ENCODE peak calls at places on chromosomes 2 and 18, in seven cellular contexts. One of them, this sample, is unnamed.

GRCh38 chr2:177264209-177264538 is 353 bp downstream of the NFE2L2 start:
- DNase-seq in mesendoderm: peak
- DNase-seq in IMR-90: peak
- DNase-seq in H9: no peak
- DNase-seq in mesenchymal stem cell: no peak
- DNase-seq in neuronal stem cell: no peak
- DNase-seq in H1: no peak
- DNase-seq in this sample: peak

GRCh38 chr18:6661692-6662415 is 67.7 kb upstream of the ARHGAP28 start:
- DNase-seq in neuronal stem cell: no peak
- DNase-seq in H9: no peak
- DNase-seq in mesenchymal stem cell: no peak
- DNase-seq in H1: no peak
- DNase-seq in IMR-90: no peak
- DNase-seq in mesendoderm: peak
- DNase-seq in this sample: peak

GRCh38 chr2:75146221-75146902 is 53.0 kb downstream of the TACR1 start:
- DNase-seq in H9: no peak
- DNase-seq in IMR-90: no peak
- DNase-seq in mesendoderm: no peak
- DNase-seq in neuronal stem cell: no peak
- DNase-seq in H1: no peak
- DNase-seq in mesenchymal stem cell: no peak
- DNase-seq in this sample: no peak

GRCh38 chr2:45982096-45982495 is 315.1 kb upstream of the EPAS1 start:
- DNase-seq in neuronal stem cell: no peak
- DNase-seq in mesenchymal stem cell: no peak
- DNase-seq in mesendoderm: no peak
- DNase-seq in H9: no peak
- DNase-seq in H1: peak
- DNase-seq in IMR-90: no peak
- DNase-seq in this sample: no peak

GRCh38 chr2:72096181-72096580 is 51.5 kb downstream of the CYP26B1 start:
- DNase-seq in IMR-90: no peak
- DNase-seq in H1: no peak
- DNase-seq in neuronal stem cell: no peak
- DNase-seq in mesendoderm: no peak
- DNase-seq in mesenchymal stem cell: no peak
- DNase-seq in H9: no peak
- DNase-seq in this sample: no peak

GRCh38 chr2:120972286-120972685 is 236.6 kb downstream of the GLI2 start:
- DNase-seq in neuronal stem cell: no peak
- DNase-seq in H9: no peak
- DNase-seq in mesendoderm: no peak
- DNase-seq in IMR-90: no peak
- DNase-seq in mesenchymal stem cell: no peak
- DNase-seq in H1: no peak
- DNase-seq in this sample: no peak

GRCh38 chr2:38254796-38255195 is 122.3 kb downstream of the ATL2 start:
- DNase-seq in H1: no peak
- DNase-seq in IMR-90: no peak
- DNase-seq in neuronal stem cell: no peak
- DNase-seq in mesenchymal stem cell: no peak
- DNase-seq in H9: no peak
- DNase-seq in mesendoderm: no peak
- DNase-seq in this sample: no peak

GRCh38 chr2:186486651-186487647 is 889 bp downstream of the ZC3H15 start:
- DNase-seq in IMR-90: peak
- DNase-seq in mesendoderm: no peak
- DNase-seq in H9: no peak
- DNase-seq in neuronal stem cell: no peak
- DNase-seq in mesenchymal stem cell: no peak
- DNase-seq in H1: no peak
- DNase-seq in this sample: peak

GRCh38 chr2:100876231-100876860 is 56.4 kb downstream of the NPAS2 start:
- DNase-seq in H9: no peak
- DNase-seq in mesendoderm: no peak
- DNase-seq in IMR-90: peak
- DNase-seq in H1: no peak
- DNase-seq in mesenchymal stem cell: peak
- DNase-seq in neuronal stem cell: no peak
- DNase-seq in this sample: no peak

GRCh38 chr2:10226032-10226724 is 76.5 kb upstream of the HPCAL1 start:
- DNase-seq in IMR-90: no peak
- DNase-seq in H1: no peak
- DNase-seq in H9: no peak
- DNase-seq in mesenchymal stem cell: no peak
- DNase-seq in mesendoderm: no peak
- DNase-seq in neuronal stem cell: no peak
- DNase-seq in this sample: no peak

GRCh38 chr2:215831296-215831913 is 181.9 kb downstream of the MREG start:
- DNase-seq in H9: no peak
- DNase-seq in mesendoderm: peak
- DNase-seq in neuronal stem cell: no peak
- DNase-seq in mesenchymal stem cell: peak
- DNase-seq in H1: no peak
- DNase-seq in IMR-90: peak
- DNase-seq in this sample: peak

GRCh38 chr2:176129013-176129796 is at the start of gene HOXD8:
- DNase-seq in H9: peak
- DNase-seq in IMR-90: peak
- DNase-seq in mesenchymal stem cell: peak
- DNase-seq in H1: peak
- DNase-seq in mesendoderm: peak
- DNase-seq in neuronal stem cell: no peak
- DNase-seq in this sample: peak

GRCh38 chr2:126720647-126721046 is 64.7 kb downstream of the GYPC start:
- DNase-seq in IMR-90: peak
- DNase-seq in mesenchymal stem cell: peak
- DNase-seq in H1: no peak
- DNase-seq in mesendoderm: no peak
- DNase-seq in neuronal stem cell: no peak
- DNase-seq in H9: no peak
- DNase-seq in this sample: no peak

GRCh38 chr2:190666895-190667294 is 18.0 kb downstream of the NAB1 start:
- DNase-seq in H1: no peak
- DNase-seq in neuronal stem cell: no peak
- DNase-seq in mesenchymal stem cell: no peak
- DNase-seq in IMR-90: no peak
- DNase-seq in H9: no peak
- DNase-seq in mesendoderm: no peak
- DNase-seq in this sample: no peak

GRCh38 chr2:85754313-85755095 is 713 bp downstream of the ATOH8 start:
- DNase-seq in H1: peak
- DNase-seq in mesenchymal stem cell: peak
- DNase-seq in mesendoderm: peak
- DNase-seq in IMR-90: peak
- DNase-seq in neuronal stem cell: peak
- DNase-seq in H9: peak
- DNase-seq in this sample: peak

GRCh38 chr18:9824474-9824832 is 61.3 kb upstream of the TXNDC2 start:
- DNase-seq in IMR-90: peak
- DNase-seq in mesendoderm: no peak
- DNase-seq in H1: no peak
- DNase-seq in mesenchymal stem cell: peak
- DNase-seq in neuronal stem cell: no peak
- DNase-seq in H9: no peak
- DNase-seq in this sample: no peak

GRCh38 chr18:33577688-33578370 is at the start of gene ASXL3:
- DNase-seq in neuronal stem cell: peak
- DNase-seq in mesenchymal stem cell: peak
- DNase-seq in mesendoderm: peak
- DNase-seq in H1: peak
- DNase-seq in H9: peak
- DNase-seq in IMR-90: no peak
- DNase-seq in this sample: peak

GRCh38 chr2:134120718-134121630 is 132.9 kb upstream of the MGAT5 start:
- DNase-seq in mesenchymal stem cell: peak
- DNase-seq in H9: peak
- DNase-seq in mesendoderm: peak
- DNase-seq in H1: peak
- DNase-seq in IMR-90: peak
- DNase-seq in neuronal stem cell: peak
- DNase-seq in this sample: peak

GRCh38 chr2:169765523-169765922 is 31.9 kb downstream of the KLHL23 start:
- DNase-seq in mesendoderm: no peak
- DNase-seq in neuronal stem cell: no peak
- DNase-seq in H1: no peak
- DNase-seq in H9: no peak
- DNase-seq in IMR-90: peak
- DNase-seq in mesenchymal stem cell: no peak
- DNase-seq in this sample: no peak

GRCh38 chr2:69642709-69643601 is 584 bp downstream of the AAK1 start:
- DNase-seq in H9: peak
- DNase-seq in mesenchymal stem cell: peak
- DNase-seq in mesendoderm: peak
- DNase-seq in neuronal stem cell: peak
- DNase-seq in H1: peak
- DNase-seq in IMR-90: peak
- DNase-seq in this sample: peak

GRCh38 chr18:48249841-48250240 is 159.3 kb downstream of the ZBTB7C start:
- DNase-seq in IMR-90: no peak
- DNase-seq in mesendoderm: no peak
- DNase-seq in mesenchymal stem cell: no peak
- DNase-seq in H1: no peak
- DNase-seq in neuronal stem cell: no peak
- DNase-seq in H9: no peak
- DNase-seq in this sample: no peak

GRCh38 chr18:886076-886475 is 18.6 kb upstream of the ADCYAP1 start:
- DNase-seq in H1: no peak
- DNase-seq in IMR-90: no peak
- DNase-seq in mesendoderm: no peak
- DNase-seq in H9: no peak
- DNase-seq in mesenchymal stem cell: no peak
- DNase-seq in neuronal stem cell: no peak
- DNase-seq in this sample: no peak

GRCh38 chr2:205675861-205676516 is 6.3 kb upstream of the NRP2 start:
- DNase-seq in H1: no peak
- DNase-seq in H9: no peak
- DNase-seq in mesendoderm: peak
- DNase-seq in neuronal stem cell: peak
- DNase-seq in IMR-90: peak
- DNase-seq in mesenchymal stem cell: peak
- DNase-seq in this sample: no peak

DNA sequence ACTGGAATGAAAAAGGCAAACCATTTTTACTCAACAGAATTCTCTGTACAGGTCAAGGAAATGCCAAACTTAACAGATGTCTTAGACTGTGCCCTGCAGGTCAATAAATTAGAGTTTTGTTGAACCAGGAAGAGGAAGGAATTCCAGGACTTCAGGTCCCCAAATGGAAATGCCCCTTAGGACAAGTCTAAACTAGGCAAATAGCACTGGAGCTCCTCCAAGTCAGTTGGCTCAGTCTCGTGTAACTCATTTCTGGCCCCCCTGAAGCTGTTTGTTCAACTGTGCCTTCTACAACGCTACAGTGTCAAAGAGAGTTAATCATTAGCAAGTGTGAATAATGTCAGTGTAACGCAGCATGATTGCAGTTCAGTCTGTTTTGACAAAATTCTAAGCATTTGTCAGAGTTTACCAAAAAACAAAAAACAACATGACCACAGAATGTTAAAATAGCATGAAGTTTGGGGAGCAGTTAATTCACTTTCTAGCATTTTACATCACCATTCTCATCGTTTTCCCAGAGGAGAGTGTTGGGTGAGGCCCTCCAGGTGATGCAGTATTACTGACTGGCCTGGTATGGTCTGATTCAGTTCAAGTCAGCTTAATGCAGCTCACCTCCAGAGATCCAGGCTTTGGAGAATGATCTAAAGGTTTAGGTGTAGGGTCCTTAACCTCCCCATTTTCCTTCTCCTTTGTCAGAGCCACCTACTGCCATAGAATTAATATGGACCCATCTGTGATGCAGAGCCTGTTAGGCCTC is 108.1 kb downstream of the AQP4 start:
- DNase-seq in neuronal stem cell: no peak
- DNase-seq in H1: no peak
- DNase-seq in H9: no peak
- DNase-seq in mesendoderm: no peak
- DNase-seq in mesenchymal stem cell: no peak
- DNase-seq in IMR-90: no peak
- DNase-seq in this sample: no peak
- H3K23ac ChIP-seq in neuronal stem cell: no peak
- H3K23ac ChIP-seq in H1: no peak
- H3K23ac ChIP-seq in H9: no peak
- H3K23ac ChIP-seq in mesendoderm: no peak
- H3K23ac ChIP-seq in mesenchymal stem cell: no peak
- H3K23ac ChIP-seq in IMR-90: no peak
- H3K23ac ChIP-seq in this sample: no peak

GRCh38 chr2:240127351-240127750 is 8.8 kb downstream of the COPS9 start:
- DNase-seq in IMR-90: no peak
- DNase-seq in mesenchymal stem cell: no peak
- DNase-seq in mesendoderm: no peak
- DNase-seq in neuronal stem cell: no peak
- DNase-seq in H9: no peak
- DNase-seq in H1: no peak
- DNase-seq in this sample: no peak
- H3K23ac ChIP-seq in IMR-90: no peak
- H3K23ac ChIP-seq in mesenchymal stem cell: no peak
- H3K23ac ChIP-seq in mesendoderm: no peak
- H3K23ac ChIP-seq in neuronal stem cell: no peak
- H3K23ac ChIP-seq in H9: no peak
- H3K23ac ChIP-seq in H1: no peak
- H3K23ac ChIP-seq in this sample: no peak

DNA sequence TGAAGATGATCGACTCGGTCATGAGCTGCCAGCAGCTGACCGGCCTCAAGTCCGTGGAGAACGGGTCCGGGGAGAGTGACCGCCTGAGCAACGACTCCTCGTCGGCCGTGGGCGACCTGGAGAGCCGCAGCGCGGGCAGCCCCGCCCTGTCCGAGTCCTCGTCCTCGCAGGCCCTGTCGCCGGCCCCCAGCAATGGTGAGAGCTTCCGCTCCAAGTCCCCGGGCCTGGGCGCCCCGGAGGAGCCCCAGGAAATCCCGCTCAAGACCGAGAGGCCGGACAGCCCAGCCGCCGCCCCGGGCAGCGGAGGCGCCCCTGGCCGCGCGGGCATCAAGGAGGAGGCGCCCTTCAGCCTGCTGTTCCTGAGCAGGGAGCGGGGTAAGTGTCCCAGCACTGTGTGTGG is 14.9 kb downstream of the SALL3 start:
- DNase-seq in IMR-90: no peak
- DNase-seq in H9: no peak
- DNase-seq in mesenchymal stem cell: no peak
- DNase-seq in neuronal stem cell: no peak
- DNase-seq in mesendoderm: no peak
- DNase-seq in H1: peak
- DNase-seq in this sample: no peak
- H3K23ac ChIP-seq in IMR-90: no peak
- H3K23ac ChIP-seq in H9: no peak
- H3K23ac ChIP-seq in mesenchymal stem cell: no peak
- H3K23ac ChIP-seq in neuronal stem cell: no peak
- H3K23ac ChIP-seq in mesendoderm: no peak
- H3K23ac ChIP-seq in H1: no peak
- H3K23ac ChIP-seq in this sample: no peak

DNA sequence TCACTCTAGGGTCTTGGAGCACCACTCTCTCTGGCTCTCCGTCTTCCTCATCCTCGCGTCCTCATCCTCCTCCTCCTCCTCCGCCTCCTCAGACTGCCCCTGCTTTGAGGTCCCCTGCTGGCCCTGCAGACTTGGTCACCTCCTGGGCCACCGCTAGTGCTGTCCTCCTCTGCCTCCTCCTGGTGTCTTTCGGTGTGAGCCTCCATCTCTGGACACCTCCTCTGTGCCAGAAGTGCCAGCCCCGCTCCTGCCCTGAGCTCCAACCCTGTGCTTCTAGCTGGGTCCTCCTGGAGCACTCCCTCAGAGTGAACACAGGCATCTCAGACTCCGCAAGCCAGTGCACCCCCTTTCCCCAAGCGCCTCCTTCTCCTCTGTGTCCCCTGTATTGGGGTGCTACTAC is 45.8 kb upstream of the CNGA3 start:
- DNase-seq in neuronal stem cell: no peak
- DNase-seq in mesenchymal stem cell: no peak
- DNase-seq in H1: no peak
- DNase-seq in IMR-90: no peak
- DNase-seq in H9: no peak
- DNase-seq in mesendoderm: no peak
- DNase-seq in this sample: no peak
- H3K23ac ChIP-seq in neuronal stem cell: no peak
- H3K23ac ChIP-seq in mesenchymal stem cell: no peak
- H3K23ac ChIP-seq in H1: no peak
- H3K23ac ChIP-seq in IMR-90: no peak
- H3K23ac ChIP-seq in H9: no peak
- H3K23ac ChIP-seq in mesendoderm: no peak
- H3K23ac ChIP-seq in this sample: no peak